ENCODE peak calls at places on chromosomes 1 and 21, in six cellular contexts. D is body of pancreas, V is colonic mucosa, G is A549, W is suprapubic skin, A is K562. U is an unnamed sample.
A peak's percentile ranks its signal among the peaks of the same experiment; 100 is the strongest.

GRCh38 chr1:55696181-55696580 is 481.0 kb upstream of the USP24 start:
- DNase-seq in D (no peak), V (no peak), G (no peak), W (peak; percentile 81), A (no peak), U (no peak)

GRCh38 chr1:153534226-153534932 is 1.4 kb downstream of the S100A6 start:
- DNase-seq in D (no peak), V (no peak), G (peak; percentile 51), W (peak; percentile 77), A (no peak), U (no peak)

GRCh38 chr1:63626222-63626621 is 33.0 kb downstream of the PGM1 start:
- DNase-seq in D (no peak), V (no peak), G (no peak), W (no peak), A (no peak), U (no peak)

GRCh38 chr1:228983661-228984060 is 248.4 kb downstream of the RHOU start:
- DNase-seq in D (no peak), V (no peak), G (no peak), W (peak; percentile 29), A (no peak), U (no peak)

GRCh38 chr1:3910049-3910731 is 10.1 kb upstream of the C1orf174 start:
- DNase-seq in D (no peak), V (no peak), G (no peak), W (peak; percentile 59), A (no peak), U (peak; percentile 15)

GRCh38 chr1:100187912-100188311 is 9.9 kb upstream of the LRRC39 start:
- DNase-seq in D (peak; percentile 42), V (peak; percentile 20), G (no peak), W (peak; percentile 76), A (no peak), U (no peak)

GRCh38 chr1:19488136-19488535 is 2.8 kb upstream of the CAPZB start:
- DNase-seq in D (no peak), V (no peak), G (no peak), W (no peak), A (no peak), U (no peak)

GRCh38 chr1:103211073-103211472 is 102.8 kb upstream of the COL11A1 start:
- DNase-seq in D (no peak), V (no peak), G (no peak), W (no peak), A (no peak), U (no peak)

GRCh38 chr1:23531695-23532094 is 662 bp upstream of the E2F2 start:
- DNase-seq in D (no peak), V (no peak), G (no peak), W (no peak), A (no peak), U (no peak)

GRCh38 chr1:210089848-210090247 is 142.7 kb upstream of the SERTAD4 start:
- DNase-seq in D (no peak), V (no peak), G (peak; percentile 66), W (no peak), A (peak; percentile 17), U (no peak)

GRCh38 chr1:161792740-161793139 is 26.6 kb downstream of the ATF6 start:
- DNase-seq in D (no peak), V (no peak), G (peak; percentile 74), W (no peak), A (peak; percentile 52), U (no peak)

GRCh38 chr1:27504588-27505419 is 14.8 kb upstream of the WASF2 start:
- DNase-seq in D (peak; percentile 31), V (peak; percentile 67), G (no peak), W (peak; percentile 78), A (peak; percentile 57), U (peak; percentile 68)

GRCh38 chr21:46213620-46214286 is 14.8 kb downstream of the LSS start:
- DNase-seq in D (no peak), V (no peak), G (no peak), W (peak; percentile 49), A (no peak), U (no peak)

GRCh38 chr1:107795994-107796393 is 169.0 kb downstream of the VAV3 start:
- DNase-seq in D (no peak), V (no peak), G (no peak), W (no peak), A (no peak), U (no peak)

GRCh38 chr1:1019122-1019999 is 559 bp upstream of the AGRN start:
- DNase-seq in D (peak; percentile 85), V (peak; percentile 81), G (peak; percentile 87), W (no peak), A (peak; percentile 88), U (peak; percentile 90)

GRCh38 chr1:228072658-228073043 is 9.9 kb upstream of the ARF1 start:
- DNase-seq in D (no peak), V (no peak), G (no peak), W (peak; percentile 47), A (no peak), U (no peak)

DNA sequence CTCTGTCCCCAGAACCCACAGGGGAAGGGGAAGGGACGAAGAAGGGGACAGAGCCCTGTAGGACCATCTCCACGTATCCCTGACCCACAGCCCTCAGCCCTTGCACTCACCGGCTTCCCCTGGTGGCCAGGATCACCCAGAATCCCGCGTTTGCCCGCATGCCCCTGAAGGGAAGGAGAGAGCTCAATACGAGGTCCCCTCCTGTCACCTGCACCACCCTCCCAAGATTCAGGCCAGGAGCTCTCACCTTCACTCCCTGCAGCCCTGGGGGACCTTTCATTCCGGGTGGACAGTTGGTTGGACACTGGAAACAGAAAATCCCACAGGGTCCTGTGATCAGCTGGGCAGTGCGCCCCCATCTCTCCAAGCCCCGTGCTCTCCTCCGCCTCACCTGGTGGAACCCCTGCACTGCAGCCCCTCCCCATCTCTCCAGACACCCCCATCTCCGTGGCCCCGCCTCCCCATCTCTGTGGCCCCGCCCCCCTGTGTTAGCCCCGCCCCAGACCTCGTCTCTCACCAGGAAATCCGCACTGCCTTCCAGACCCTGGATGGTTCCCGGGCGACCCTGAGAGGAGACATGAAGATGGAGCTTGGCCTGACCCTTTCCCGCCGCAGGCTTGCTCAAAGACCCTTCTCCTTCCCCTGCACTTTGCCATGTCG is 6.0 kb downstream of the COL9A2 start:
- DNase-seq in D (no peak), V (no peak), G (no peak), W (no peak), A (peak; percentile 40), U (no peak)
- TF ChIP-seq CTCF in D (no peak), V (no peak), G (no peak), W (no peak), A (peak; percentile 30), U (no peak)

GRCh38 chr1:169042377-169042776 is 64.1 kb upstream of the ATP1B1 start:
- DNase-seq in D (no peak), V (no peak), G (no peak), W (no peak), A (no peak), U (no peak)
- TF ChIP-seq CTCF in D (no peak), V (no peak), G (no peak), W (no peak), A (no peak), U (no peak)

GRCh38 chr1:168321945-168322344 is 41.3 kb downstream of the TBX19 start:
- DNase-seq in D (no peak), V (no peak), G (peak; percentile 62), W (no peak), A (peak; percentile 57), U (no peak)
- TF ChIP-seq CTCF in D (peak; percentile 44), V (no peak), G (peak; percentile 44), W (no peak), A (peak; percentile 77), U (no peak)

GRCh38 chr1:195345149-195345548 is 1263.1 kb downstream of the KCNT2 start:
- DNase-seq in D (no peak), V (no peak), G (peak; percentile 4), W (no peak), A (peak; percentile 4), U (peak; percentile 25)
- TF ChIP-seq CTCF in D (no peak), V (no peak), G (no peak), W (no peak), A (no peak), U (peak; percentile 19)

GRCh38 chr1:96878640-96879039 is 157.1 kb downstream of the PTBP2 start:
- DNase-seq in D (no peak), V (no peak), G (no peak), W (no peak), A (no peak), U (no peak)

GRCh38 chr1:96872757-96873156 is 151.2 kb downstream of the PTBP2 start:
- DNase-seq in D (no peak), V (no peak), G (no peak), W (no peak), A (no peak), U (no peak)
- TF ChIP-seq CTCF in D (no peak), V (no peak), G (no peak), W (no peak), A (no peak), U (no peak)

GRCh38 chr1:231584117-231584516 is 42.5 kb upstream of the DISC1 start:
- DNase-seq in D (no peak), V (no peak), G (peak; percentile 86), W (no peak), A (peak; percentile 68), U (no peak)
- TF ChIP-seq CTCF in D (peak; percentile 14), V (no peak), G (peak; percentile 69), W (no peak), A (peak; percentile 73), U (no peak)

GRCh38 chr1:108951242-108951641 is 12.0 kb downstream of the CLCC1 start:
- DNase-seq in D (no peak), V (no peak), G (no peak), W (no peak), A (no peak), U (no peak)

GRCh38 chr1:108947871-108948525 is 15.3 kb downstream of the CLCC1 start:
- DNase-seq in D (no peak), V (no peak), G (no peak), W (no peak), A (no peak), U (no peak)

GRCh38 chr1:108953452-108953851 is 9.8 kb downstream of the CLCC1 start:
- DNase-seq in D (no peak), V (no peak), G (no peak), W (no peak), A (no peak), U (no peak)

GRCh38 chr1:108949044-108949443 is 14.2 kb downstream of the CLCC1 start:
- DNase-seq in D (no peak), V (no peak), G (no peak), W (no peak), A (no peak), U (no peak)
- TF ChIP-seq CTCF in D (no peak), V (no peak), G (no peak), W (no peak), A (no peak), U (no peak)

U was measured in glutamatergic neuron.